ENCODE peak calls at places on chromosomes 2 and 18, in six cellular contexts. One of them, this sample, is unnamed.
A peak's percentile ranks its signal among the peaks of the same experiment; 100 is the strongest.

GRCh38 chr2:16773080-16773713 is 107.6 kb upstream of the CYRIA start:
- DNase-seq in T-helper 1 cell: no peak
- DNase-seq in activated naive CD4-positive, alpha-beta T cell treated with Interleukin-2 at 50 U/mL for 16 hours: no peak
- DNase-seq in activated CD8-positive, alpha-beta T cell treated with anti-CD3 and anti-CD28 coated beads for 36 hours: peak; percentile 35
- DNase-seq in activated CD8-positive, alpha-beta memory T cell treated with anti-CD3 and anti-CD28 coated beads, Interleukin-2, amount 50 U/mL, for 48 hours: no peak
- DNase-seq in lower lobe of right lung: no peak
- DNase-seq in this sample: peak; percentile 33

GRCh38 chr2:69677914-69678313 is 34.4 kb upstream of the AAK1 start:
- DNase-seq in activated CD8-positive, alpha-beta memory T cell treated with anti-CD3 and anti-CD28 coated beads, Interleukin-2, amount 50 U/mL, for 48 hours: no peak
- DNase-seq in T-helper 1 cell: no peak
- DNase-seq in activated naive CD4-positive, alpha-beta T cell treated with Interleukin-2 at 50 U/mL for 16 hours: no peak
- DNase-seq in lower lobe of right lung: no peak
- DNase-seq in activated CD8-positive, alpha-beta T cell treated with anti-CD3 and anti-CD28 coated beads for 36 hours: peak; percentile 37
- DNase-seq in this sample: no peak

GRCh38 chr2:150484006-150484405 is 3.5 kb downstream of the RND3 start:
- DNase-seq in T-helper 1 cell: no peak
- DNase-seq in activated naive CD4-positive, alpha-beta T cell treated with Interleukin-2 at 50 U/mL for 16 hours: no peak
- DNase-seq in activated CD8-positive, alpha-beta T cell treated with anti-CD3 and anti-CD28 coated beads for 36 hours: no peak
- DNase-seq in lower lobe of right lung: no peak
- DNase-seq in activated CD8-positive, alpha-beta memory T cell treated with anti-CD3 and anti-CD28 coated beads, Interleukin-2, amount 50 U/mL, for 48 hours: no peak
- DNase-seq in this sample: no peak

GRCh38 chr2:231764752-231765151 is 16.3 kb downstream of the PDE6D start:
- DNase-seq in activated naive CD4-positive, alpha-beta T cell treated with Interleukin-2 at 50 U/mL for 16 hours: no peak
- DNase-seq in lower lobe of right lung: no peak
- DNase-seq in activated CD8-positive, alpha-beta memory T cell treated with anti-CD3 and anti-CD28 coated beads, Interleukin-2, amount 50 U/mL, for 48 hours: no peak
- DNase-seq in T-helper 1 cell: no peak
- DNase-seq in activated CD8-positive, alpha-beta T cell treated with anti-CD3 and anti-CD28 coated beads for 36 hours: no peak
- DNase-seq in this sample: no peak

GRCh38 chr2:60819155-60819862 is 62.1 kb upstream of the REL start:
- DNase-seq in activated naive CD4-positive, alpha-beta T cell treated with Interleukin-2 at 50 U/mL for 16 hours: peak; percentile 83
- DNase-seq in activated CD8-positive, alpha-beta memory T cell treated with anti-CD3 and anti-CD28 coated beads, Interleukin-2, amount 50 U/mL, for 48 hours: peak; percentile 88
- DNase-seq in lower lobe of right lung: no peak
- DNase-seq in T-helper 1 cell: peak; percentile 76
- DNase-seq in activated CD8-positive, alpha-beta T cell treated with anti-CD3 and anti-CD28 coated beads for 36 hours: peak; percentile 96
- DNase-seq in this sample: peak; percentile 97

GRCh38 chr2:143891879-143892308 is 628.0 kb downstream of the ZEB2 start:
- DNase-seq in lower lobe of right lung: no peak
- DNase-seq in activated CD8-positive, alpha-beta memory T cell treated with anti-CD3 and anti-CD28 coated beads, Interleukin-2, amount 50 U/mL, for 48 hours: no peak
- DNase-seq in activated CD8-positive, alpha-beta T cell treated with anti-CD3 and anti-CD28 coated beads for 36 hours: no peak
- DNase-seq in T-helper 1 cell: no peak
- DNase-seq in activated naive CD4-positive, alpha-beta T cell treated with Interleukin-2 at 50 U/mL for 16 hours: no peak
- DNase-seq in this sample: no peak

GRCh38 chr2:227407601-227408089 is 19.9 kb upstream of the SCYGR1 start:
- DNase-seq in T-helper 1 cell: no peak
- DNase-seq in activated CD8-positive, alpha-beta memory T cell treated with anti-CD3 and anti-CD28 coated beads, Interleukin-2, amount 50 U/mL, for 48 hours: no peak
- DNase-seq in activated naive CD4-positive, alpha-beta T cell treated with Interleukin-2 at 50 U/mL for 16 hours: no peak
- DNase-seq in lower lobe of right lung: peak; percentile 89
- DNase-seq in activated CD8-positive, alpha-beta T cell treated with anti-CD3 and anti-CD28 coated beads for 36 hours: no peak
- DNase-seq in this sample: no peak

GRCh38 chr18:24726727-24727539 is 266.5 kb downstream of the HRH4 start:
- DNase-seq in activated naive CD4-positive, alpha-beta T cell treated with Interleukin-2 at 50 U/mL for 16 hours: peak; percentile 41
- DNase-seq in T-helper 1 cell: peak; percentile 9
- DNase-seq in activated CD8-positive, alpha-beta memory T cell treated with anti-CD3 and anti-CD28 coated beads, Interleukin-2, amount 50 U/mL, for 48 hours: peak; percentile 68
- DNase-seq in activated CD8-positive, alpha-beta T cell treated with anti-CD3 and anti-CD28 coated beads for 36 hours: peak; percentile 69
- DNase-seq in lower lobe of right lung: no peak
- DNase-seq in this sample: peak; percentile 50

GRCh38 chr2:28193552-28194383 is 198.9 kb upstream of the FOSL2 start:
- DNase-seq in activated CD8-positive, alpha-beta T cell treated with anti-CD3 and anti-CD28 coated beads for 36 hours: peak; percentile 5
- DNase-seq in lower lobe of right lung: no peak
- DNase-seq in activated naive CD4-positive, alpha-beta T cell treated with Interleukin-2 at 50 U/mL for 16 hours: no peak
- DNase-seq in activated CD8-positive, alpha-beta memory T cell treated with anti-CD3 and anti-CD28 coated beads, Interleukin-2, amount 50 U/mL, for 48 hours: no peak
- DNase-seq in T-helper 1 cell: no peak
- DNase-seq in this sample: no peak

GRCh38 chr2:100067796-100068195 is 74.6 kb downstream of the AFF3 start:
- DNase-seq in T-helper 1 cell: no peak
- DNase-seq in activated CD8-positive, alpha-beta T cell treated with anti-CD3 and anti-CD28 coated beads for 36 hours: no peak
- DNase-seq in activated naive CD4-positive, alpha-beta T cell treated with Interleukin-2 at 50 U/mL for 16 hours: no peak
- DNase-seq in lower lobe of right lung: no peak
- DNase-seq in activated CD8-positive, alpha-beta memory T cell treated with anti-CD3 and anti-CD28 coated beads, Interleukin-2, amount 50 U/mL, for 48 hours: no peak
- DNase-seq in this sample: no peak

GRCh38 chr2:57698935-57699449 is 347.6 kb upstream of the VRK2 start:
- DNase-seq in activated CD8-positive, alpha-beta memory T cell treated with anti-CD3 and anti-CD28 coated beads, Interleukin-2, amount 50 U/mL, for 48 hours: no peak
- DNase-seq in lower lobe of right lung: no peak
- DNase-seq in activated CD8-positive, alpha-beta T cell treated with anti-CD3 and anti-CD28 coated beads for 36 hours: no peak
- DNase-seq in T-helper 1 cell: no peak
- DNase-seq in activated naive CD4-positive, alpha-beta T cell treated with Interleukin-2 at 50 U/mL for 16 hours: no peak
- DNase-seq in this sample: peak; percentile 10

This sample was measured in Jurkat, Clone E6-1.